ENCODE peak calls at places on chromosomes 2 and 18, in five cellular contexts. M is RWPE1, Z is GM13977, X is psoas muscle, W is natural killer cell. H is an unnamed sample.

GRCh38 chr2:96924775-96925747 is 55.2 kb upstream of the SEMA4C start:
- DNase-seq in W (peak), M (no peak), Z (no peak), X (peak), H (no peak)

GRCh38 chr2:190514676-190515075 is 19.8 kb downstream of the NEMP2 start:
- DNase-seq in Z (no peak), W (no peak), M (no peak), X (no peak), H (no peak)

GRCh38 chr2:170813611-170814550 is 2.8 kb upstream of the GAD1 start:
- DNase-seq in Z (no peak), X (no peak), M (peak), W (no peak), H (peak)

GRCh38 chr2:26979761-26980160 is 9.3 kb downstream of the MAPRE3 start:
- DNase-seq in Z (no peak), W (no peak), X (no peak), M (no peak), H (no peak)

GRCh38 chr18:61402761-61403160 is 69.5 kb downstream of the CDH20 start:
- DNase-seq in M (no peak), X (no peak), W (no peak), Z (no peak), H (no peak)

GRCh38 chr2:29033656-29034055 is 40.7 kb downstream of the PCARE start:
- DNase-seq in Z (no peak), X (no peak), M (no peak), W (no peak), H (no peak)

GRCh38 chr2:128154225-128154624 is 63.2 kb downstream of the UGGT1 start:
- DNase-seq in X (no peak), W (no peak), Z (no peak), M (no peak), H (no peak)

GRCh38 chr2:136057023-136057801 is 60.7 kb downstream of the CXCR4 start:
- DNase-seq in W (no peak), M (no peak), X (no peak), Z (no peak), H (no peak)

GRCh38 chr2:11446733-11447248 is 19.2 kb downstream of the E2F6 start:
- DNase-seq in M (peak), X (no peak), Z (peak), W (no peak), H (peak)

GRCh38 chr2:120442923-120443571 is 97.1 kb downstream of the INHBB start:
- DNase-seq in X (no peak), Z (no peak), W (no peak), M (no peak), H (peak)

GRCh38 chr2:138267161-138267901 is 234.2 kb upstream of the SPOPL start:
- DNase-seq in M (peak), W (no peak), Z (peak), X (no peak), H (no peak)

GRCh38 chr2:187319441-187320108 is 128.5 kb downstream of the CALCRL start:
- DNase-seq in W (no peak), X (no peak), M (peak), Z (no peak), H (no peak)

GRCh38 chr18:78891185-78891762 is 88.3 kb upstream of the SALL3 start:
- DNase-seq in Z (no peak), X (no peak), M (no peak), W (no peak), H (no peak)

GRCh38 chr2:10267551-10268465 is 34.9 kb upstream of the HPCAL1 start:
- DNase-seq in W (no peak), M (no peak), Z (no peak), X (peak), H (no peak)

GRCh38 chr2:201858781-201859180 is 52.4 kb downstream of the CDK15 start:
- DNase-seq in Z (peak), W (no peak), X (peak), M (no peak), H (peak)

GRCh38 chr2:75100691-75101236 is 98.6 kb downstream of the TACR1 start:
- DNase-seq in W (no peak), Z (no peak), X (no peak), M (no peak), H (no peak)

GRCh38 chr2:190859347-190860297 is 21.0 kb upstream of the GLS start:
- DNase-seq in X (no peak), M (peak), W (no peak), Z (no peak), H (no peak)

GRCh38 chr2:43225093-43225787 is 1.2 kb downstream of the ZFP36L2 start:
- DNase-seq in W (peak), Z (peak), X (peak), M (no peak), H (peak)

GRCh38 chr2:43224571-43225092 is 1.8 kb downstream of the ZFP36L2 start:
- DNase-seq in Z (peak), X (peak), M (no peak), W (peak), H (no peak)

GRCh38 chr2:43222472-43223146 is 3.8 kb downstream of the ZFP36L2 start:
- DNase-seq in Z (no peak), W (no peak), M (no peak), X (no peak), H (no peak)

GRCh38 chr2:43223412-43224040 is 2.9 kb downstream of the ZFP36L2 start:
- DNase-seq in X (no peak), W (no peak), M (no peak), Z (no peak), H (no peak)

GRCh38 chr2:43224131-43224570 is 2.3 kb downstream of the ZFP36L2 start:
- DNase-seq in W (peak), Z (peak), X (peak), M (no peak), H (peak)
- TF ChIP-seq CTCF in W (no peak), Z (peak), X (peak), M (no peak), H (peak)

GRCh38 chr2:15728247-15728721 is 136.6 kb downstream of the DDX1 start:
- DNase-seq in M (no peak), X (no peak), W (no peak), Z (no peak), H (no peak)
- TF ChIP-seq CTCF in M (no peak), X (no peak), W (no peak), Z (no peak), H (no peak)

DNA sequence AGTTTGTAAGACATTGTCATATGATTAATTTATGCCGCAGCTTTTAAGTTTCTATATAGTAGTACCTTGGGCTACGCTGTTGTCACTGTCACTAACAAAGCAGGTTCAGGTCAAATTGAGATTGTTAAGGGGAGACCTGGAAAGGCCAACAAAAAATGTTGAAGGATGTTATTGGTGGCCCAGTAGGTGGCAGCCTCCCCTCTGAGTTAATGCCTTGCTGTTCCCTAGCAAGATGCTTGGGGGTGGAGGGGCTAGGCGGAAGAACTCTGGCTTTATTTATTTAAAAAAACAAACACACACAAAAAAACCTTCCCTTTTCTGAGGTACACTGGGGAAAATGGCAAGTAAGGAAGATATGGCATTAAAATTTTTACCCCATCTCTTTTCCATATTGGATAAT is 128.3 kb upstream of the ATP5MC3 start:
- DNase-seq in M (peak), W (no peak), X (no peak), Z (peak), H (peak)
- TF ChIP-seq CTCF in M (peak), W (no peak), X (peak), Z (peak), H (peak)

DNA sequence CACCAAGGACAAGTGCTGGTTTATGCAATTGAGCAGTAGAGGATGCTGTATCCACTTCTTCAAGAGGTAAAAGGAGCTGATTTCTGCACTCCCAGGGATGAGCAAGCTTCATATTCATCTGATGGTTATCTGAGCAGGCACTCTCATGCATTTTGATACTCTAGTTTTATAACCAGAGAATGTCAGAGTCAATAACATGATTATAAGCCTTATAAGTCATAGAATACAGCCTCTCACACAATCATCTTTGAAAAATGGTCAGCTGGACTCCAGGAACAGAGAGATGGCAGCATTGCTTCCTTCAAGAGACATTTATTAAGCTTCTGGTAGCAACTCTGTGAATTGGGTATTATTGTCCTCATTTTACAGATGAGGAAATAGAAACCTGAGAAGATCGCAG is 167.1 kb downstream of the SLC8A1 start:
- DNase-seq in X (no peak), Z (no peak), W (no peak), M (no peak), H (no peak)
- TF ChIP-seq CTCF in X (peak), Z (no peak), W (no peak), M (no peak), H (no peak)

H was measured in progenitor cell of endocrine pancreas.